ENCODE peak calls at places on chromosomes 7 and 10, in ten cellular contexts. Q is dorsolateral prefrontal cortex, J is hepatocyte, K is brain microvascular endothelial cell, C is astrocyte of the spinal cord, X is endodermal cell, H is RWPE1, Y is GM12865, N is colonic mucosa, B is fibroblast of the aortic adventitia. O is an unnamed sample.

GRCh38 chr10:126474031-126474430 is 85.8 kb upstream of the ADAM12 start:
- DNase-seq in N (no peak), X (no peak), J (no peak), K (no peak), C (no peak), Q (no peak), Y (no peak), H (no peak), B (no peak), O (no peak)

GRCh38 chr10:58438340-58438739 is 53.1 kb downstream of the TFAM start:
- DNase-seq in Q (no peak), Y (no peak), C (peak; percentile 63), H (peak; percentile 34), K (peak; percentile 22), B (peak; percentile 92), J (no peak), N (no peak), X (no peak), O (no peak)

GRCh38 chr7:101900103-101900502 is 82.7 kb downstream of the CUX1 start:
- DNase-seq in N (no peak), X (no peak), K (no peak), H (peak; percentile 20), C (no peak), Q (peak; percentile 64), J (no peak), B (no peak), Y (no peak), O (no peak)

GRCh38 chr7:77995717-77996116 is 197.1 kb downstream of the PHTF2 start:
- DNase-seq in H (no peak), X (peak; percentile 83), K (no peak), J (no peak), Q (no peak), B (no peak), N (no peak), C (no peak), Y (no peak), O (no peak)

GRCh38 chr10:26503911-26504310 is 65.8 kb downstream of the APBB1IP start:
- DNase-seq in N (no peak), X (peak; percentile 77), K (no peak), Q (no peak), H (no peak), B (no peak), J (no peak), Y (peak; percentile 35), C (no peak), O (no peak)

GRCh38 chr7:105896407-105896842 is 20.0 kb upstream of the ATXN7L1 start:
- DNase-seq in H (no peak), X (no peak), Q (no peak), C (no peak), Y (no peak), J (peak; percentile 25), K (no peak), B (no peak), N (peak; percentile 60), O (no peak)

GRCh38 chr10:94212876-94213595 is 149.7 kb downstream of the NOC3L start:
- DNase-seq in K (no peak), J (peak; percentile 60), Y (no peak), N (peak; percentile 24), Q (no peak), C (peak; percentile 24), B (peak; percentile 59), X (no peak), H (no peak), O (no peak)

GRCh38 chr7:58086871-58087535 is 637.0 kb downstream of the ZNF716 start:
- DNase-seq in J (no peak), B (no peak), K (no peak), X (no peak), Q (no peak), C (no peak), N (no peak), H (no peak), Y (no peak), O (no peak)

GRCh38 chr7:114084381-114085312 is 165.8 kb upstream of the PPP1R3A start:
- DNase-seq in Q (no peak), Y (peak; percentile 56), J (peak; percentile 62), C (peak; percentile 44), X (peak; percentile 82), H (peak; percentile 5), N (peak; percentile 78), K (no peak), B (peak; percentile 42), O (peak; percentile 54)

GRCh38 chr10:103757531-103758293 is 97.7 kb downstream of the SH3PXD2A start:
- DNase-seq in J (peak; percentile 43), H (peak; percentile 92), N (peak; percentile 37), X (peak; percentile 78), Q (peak; percentile 40), B (peak; percentile 39), Y (no peak), C (peak; percentile 87), K (peak; percentile 66), O (no peak)

GRCh38 chr10:124062390-124062789 is 31.0 kb downstream of the CHST15 start:
- DNase-seq in K (no peak), J (no peak), H (no peak), Q (no peak), Y (no peak), X (no peak), B (no peak), N (no peak), C (no peak), O (no peak)

GRCh38 chr7:129489491-129489890 is 12.8 kb upstream of the SMKR1 start:
- DNase-seq in K (peak; percentile 84), Q (no peak), B (peak; percentile 99), J (no peak), N (no peak), Y (no peak), H (no peak), C (peak; percentile 80), X (no peak), O (no peak)

GRCh38 chr10:82922755-82923154 is 1047.8 kb downstream of the NRG3 start:
- DNase-seq in Y (no peak), N (no peak), B (no peak), X (no peak), K (no peak), Q (no peak), H (no peak), J (no peak), C (no peak), O (no peak)

GRCh38 chr10:24826022-24826421 is 102.3 kb upstream of the ARHGAP21 start:
- DNase-seq in N (no peak), B (peak; percentile 87), C (peak; percentile 76), H (peak; percentile 57), X (no peak), K (peak; percentile 53), J (peak; percentile 21), Y (no peak), Q (no peak), O (peak; percentile 24)

DNA sequence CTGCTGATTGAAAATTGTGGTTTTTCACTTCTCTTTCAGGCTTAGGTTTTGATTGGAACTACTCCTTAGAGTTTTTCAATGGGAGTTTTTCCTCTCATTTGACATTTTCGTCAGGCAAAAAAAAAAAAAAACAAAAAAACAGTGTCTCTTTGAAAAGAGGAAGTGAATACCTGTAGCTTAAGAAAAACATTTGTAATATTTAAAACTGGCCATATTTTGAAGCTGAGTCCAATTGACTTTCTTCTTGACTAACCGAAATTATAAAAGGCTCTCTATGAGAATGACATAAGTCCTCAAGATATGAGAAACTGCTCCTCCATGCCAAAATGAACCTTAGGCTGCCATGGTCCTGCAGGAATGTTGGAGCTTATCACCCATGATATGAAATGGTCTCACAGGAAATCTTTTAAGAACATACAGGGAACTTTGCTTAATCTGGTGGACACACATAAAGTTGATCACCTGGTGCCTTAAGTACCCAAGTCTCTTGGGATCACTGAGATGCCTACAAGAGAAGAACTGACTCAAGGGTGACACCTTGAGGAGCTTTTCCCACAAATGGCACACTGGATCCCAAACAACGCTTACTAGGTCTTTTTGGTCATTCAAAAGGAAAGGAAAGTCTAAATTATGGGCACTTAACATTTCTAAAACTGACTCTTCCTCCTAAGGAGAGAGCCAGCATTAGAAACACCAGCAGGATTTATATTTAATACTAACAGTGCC is 263.4 kb downstream of the CDC14C start:
- DNase-seq in Q (no peak), Y (peak; percentile 25), C (no peak), X (no peak), K (no peak), N (no peak), B (no peak), J (no peak), H (no peak), O (no peak)
- TF ChIP-seq CTCF in Q (no peak), Y (peak; percentile 12), C (no peak), X (peak; percentile 30), K (no peak), N (no peak), B (no peak), J (peak; percentile 8), H (no peak), O (peak; percentile 37)

GRCh38 chr10:34216348-34216908 is 598.7 kb downstream of the PARD3 start:
- DNase-seq in X (no peak), Y (no peak), B (no peak), H (no peak), C (no peak), N (no peak), Q (no peak), J (no peak), K (no peak), O (no peak)
- TF ChIP-seq CTCF in X (no peak), Y (no peak), B (no peak), H (no peak), C (no peak), N (no peak), Q (no peak), J (no peak), K (no peak), O (no peak)

GRCh38 chr10:44994752-44995530 is 5.8 kb upstream of the ZNF22 start:
- DNase-seq in Y (no peak), H (no peak), B (no peak), C (no peak), N (no peak), K (no peak), Q (no peak), J (no peak), X (no peak), O (no peak)

GRCh38 chr10:44993226-44993921 is 7.3 kb upstream of the ZNF22 start:
- DNase-seq in B (no peak), Q (no peak), H (no peak), X (peak; percentile 36), K (no peak), J (no peak), C (no peak), Y (no peak), N (no peak), O (no peak)

GRCh38 chr10:44992732-44993225 is 7.9 kb upstream of the ZNF22 start:
- DNase-seq in N (no peak), J (no peak), B (no peak), X (no peak), H (no peak), K (no peak), Q (no peak), Y (no peak), C (no peak), O (no peak)

GRCh38 chr10:44995581-44995913 is 5.2 kb upstream of the ZNF22 start:
- DNase-seq in K (no peak), C (no peak), H (no peak), X (no peak), B (no peak), N (no peak), Y (no peak), Q (no peak), J (no peak), O (no peak)

GRCh38 chr10:44993922-44994751 is 6.6 kb upstream of the ZNF22 start:
- DNase-seq in J (no peak), X (peak; percentile 58), B (peak; percentile 87), H (no peak), Q (no peak), N (no peak), C (peak; percentile 25), Y (no peak), K (peak; percentile 18), O (no peak)
- TF ChIP-seq CTCF in J (no peak), X (no peak), B (no peak), H (no peak), Q (no peak), N (no peak), C (no peak), Y (no peak), K (no peak), O (no peak)

GRCh38 chr10:73625004-73625883 is 16.0 kb downstream of the MYOZ1 start:
- DNase-seq in B (no peak), K (peak; percentile 13), X (peak; percentile 84), N (peak; percentile 49), C (peak; percentile 39), Q (no peak), J (peak; percentile 50), Y (no peak), H (peak; percentile 69), O (peak; percentile 35)
- TF ChIP-seq CTCF in B (no peak), K (no peak), X (no peak), N (no peak), C (no peak), Q (no peak), J (no peak), Y (no peak), H (no peak), O (no peak)